ENCODE peak calls at places on chromosomes 16 and 17, in five cellular contexts. Z, Q, V, L and D are unnamed samples.

GRCh38 chr16:3026609-3027487 is 3.0 kb downstream of the THOC6 start:
- DNase-seq in Z (no peak), Q (no peak), V (no peak), L (no peak), D (no peak)

GRCh38 chr17:83099570-83100181 is 20.3 kb downstream of the METRNL start:
- DNase-seq in Z (no peak), Q (peak; percentile 14), V (no peak), L (peak; percentile 94), D (no peak)

GRCh38 chr17:19979917-19980770 is 2.5 kb upstream of the AKAP10 start:
- DNase-seq in Z (no peak), Q (no peak), V (no peak), L (peak; percentile 74), D (no peak)

GRCh38 chr16:9821331-9821730 is 360.9 kb downstream of the GRIN2A start:
- DNase-seq in Z (no peak), Q (no peak), V (no peak), L (no peak), D (no peak)

GRCh38 chr16:5033256-5034166 is at the start of gene NAGPA:
- DNase-seq in Z (peak; percentile 78), Q (peak; percentile 60), V (peak; percentile 82), L (peak; percentile 96), D (peak; percentile 11)

GRCh38 chr17:13688716-13689115 is 87.0 kb upstream of the HS3ST3A1 start:
- DNase-seq in Z (no peak), Q (no peak), V (no peak), L (no peak), D (no peak)

GRCh38 chr16:21100447-21100846 is 50.2 kb downstream of the DNAH3 start:
- DNase-seq in Z (no peak), Q (no peak), V (no peak), L (no peak), D (no peak)

GRCh38 chr17:17830740-17831207 is 6.0 kb downstream of the SREBF1 start:
- DNase-seq in Z (no peak), Q (no peak), V (no peak), L (no peak), D (no peak)

GRCh38 chr17:39608601-39609000 is 881 bp upstream of the NEUROD2 start:
- DNase-seq in Z (peak; percentile 92), Q (no peak), V (no peak), L (no peak), D (peak; percentile 83)

GRCh38 chr17:45384800-45385262 is 47.8 kb downstream of the ARHGAP27 start:
- DNase-seq in Z (no peak), Q (no peak), V (no peak), L (no peak), D (no peak)